ENCODE peak calls at places on chromosomes 7 and 10, in four cellular contexts. S is GM12878, W is K562, B is HepG2. M is an unnamed sample.

GRCh38 chr10:17115683-17116082 is 13.9 kb downstream of the CUBN start:
- DNase-seq in S (no peak), B (no peak), W (no peak), M (no peak)

GRCh38 chr7:149285581-149285975 is 23.6 kb downstream of the ZNF783 start:
- DNase-seq in S (no peak), B (no peak), W (no peak), M (peak)

GRCh38 chr7:11831383-11831726 is 643 bp downstream of the THSD7A start:
- DNase-seq in S (no peak), W (no peak), B (no peak), M (no peak)

GRCh38 chr10:35166607-35167006 is 40.0 kb downstream of the CREM start:
- DNase-seq in W (no peak), S (no peak), B (no peak), M (no peak)

GRCh38 chr10:5317547-5318107 is 47.1 kb upstream of the UCN3 start:
- DNase-seq in S (no peak), B (peak), W (peak), M (no peak)

GRCh38 chr10:132417957-132418441 is 21.0 kb downstream of the PWWP2B start:
- DNase-seq in B (no peak), S (no peak), W (peak), M (no peak)

GRCh38 chr10:75187961-75188426 is 22.6 kb upstream of the VDAC2 start:
- DNase-seq in S (peak), B (peak), W (peak), M (peak)

GRCh38 chr7:79414910-79415309 is 38.6 kb downstream of the MAGI2 start:
- DNase-seq in W (no peak), S (no peak), B (no peak), M (no peak)

GRCh38 chr7:99829520-99830160 is 1.8 kb downstream of the CYP3A43 start:
- DNase-seq in W (no peak), S (peak), B (peak), M (no peak)

GRCh38 chr7:118418433-118418832 is 193.9 kb downstream of the ANKRD7 start:
- DNase-seq in B (no peak), W (no peak), S (no peak), M (no peak)

GRCh38 chr7:20220824-20221547 is 3.8 kb upstream of the MACC1 start:
- DNase-seq in W (no peak), B (no peak), S (no peak), M (no peak)

GRCh38 chr10:107159871-107160270 is 4.6 kb downstream of the SORCS1 start:
- DNase-seq in S (no peak), B (no peak), W (no peak), M (no peak)

GRCh38 chr10:130743751-130744191 is 567.8 kb downstream of the TCERG1L start:
- DNase-seq in S (no peak), W (no peak), B (no peak), M (no peak)

GRCh38 chr10:43036581-43037428 is 40.1 kb upstream of the RET start:
- DNase-seq in S (no peak), W (no peak), B (no peak), M (no peak)

GRCh38 chr10:19250542-19250941 is 201.9 kb downstream of the MALRD1 start:
- DNase-seq in B (no peak), S (no peak), W (no peak), M (no peak)

GRCh38 chr7:114903131-114903530 is 18.8 kb upstream of the MDFIC start:
- DNase-seq in W (no peak), S (no peak), B (no peak), M (no peak)

GRCh38 chr10:88158506-88159123 is 295.2 kb downstream of the PTEN start:
- DNase-seq in S (no peak), W (no peak), B (no peak), M (no peak)

GRCh38 chr10:36455481-36456119 is 669.8 kb upstream of the ANKRD30A start:
- DNase-seq in S (no peak), B (no peak), W (no peak), M (no peak)

GRCh38 chr7:75980126-75980864 is 14.1 kb downstream of the TMEM120A start:
- DNase-seq in W (no peak), S (no peak), B (no peak), M (no peak)

GRCh38 chr7:30683839-30684238 is 1.6 kb upstream of the CRHR2 start:
- DNase-seq in B (no peak), S (no peak), W (no peak), M (no peak)

GRCh38 chr7:123004931-123005330 is 9.4 kb upstream of the TAS2R16 start:
- DNase-seq in B (no peak), W (no peak), S (no peak), M (no peak)

GRCh38 chr10:75294031-75294437 is 58.3 kb upstream of the COMTD1 start:
- DNase-seq in W (no peak), B (no peak), S (no peak), M (no peak)

GRCh38 chr7:1865000-1865808 is 195.1 kb downstream of the ELFN1 start:
- DNase-seq in S (no peak), W (no peak), B (no peak), M (no peak)

GRCh38 chr10:70843776-70844489 is 28.2 kb downstream of the SGPL1 start:
- DNase-seq in S (no peak), B (no peak), W (no peak), M (no peak)

GRCh38 chr10:70845261-70845660 is 29.5 kb downstream of the SGPL1 start:
- DNase-seq in W (no peak), B (no peak), S (no peak), M (no peak)

GRCh38 chr10:70846795-70847194 is 31.0 kb downstream of the SGPL1 start:
- DNase-seq in W (no peak), S (no peak), B (no peak), M (no peak)

GRCh38 chr10:70840836-70841235 is 25.1 kb downstream of the SGPL1 start:
- DNase-seq in B (no peak), S (no peak), W (no peak), M (no peak)

GRCh38 chr10:70843333-70843732 is 27.6 kb downstream of the SGPL1 start:
- DNase-seq in B (no peak), W (peak), S (no peak), M (no peak)
- TF ChIP-seq SP1 in B (no peak), W (no peak), S (no peak), M (no peak)

DNA sequence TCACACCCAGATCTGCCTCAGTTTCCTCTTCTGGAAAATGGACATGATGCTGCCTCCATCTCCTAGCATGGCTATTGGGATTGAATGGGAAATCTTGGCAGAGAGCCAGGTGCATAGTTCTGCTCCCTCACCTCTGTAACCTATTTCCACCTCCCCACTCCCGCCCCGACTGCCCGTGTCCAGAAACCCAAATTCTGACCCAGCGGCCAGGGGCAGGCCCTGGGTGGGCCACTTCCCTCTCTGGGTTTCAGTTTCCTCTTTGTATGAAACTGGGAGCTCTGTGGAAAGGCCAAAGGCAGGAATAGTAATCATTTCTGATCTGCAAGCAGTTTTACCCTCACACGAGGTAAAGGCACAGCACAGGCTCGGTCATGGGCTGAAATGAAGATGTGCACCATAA is 74.1 kb upstream of the DUSP5 start:
- DNase-seq in B (no peak), W (no peak), S (no peak), M (no peak)
- TF ChIP-seq FOXM1 in B (no peak), W (no peak), S (peak), M (no peak)

DNA sequence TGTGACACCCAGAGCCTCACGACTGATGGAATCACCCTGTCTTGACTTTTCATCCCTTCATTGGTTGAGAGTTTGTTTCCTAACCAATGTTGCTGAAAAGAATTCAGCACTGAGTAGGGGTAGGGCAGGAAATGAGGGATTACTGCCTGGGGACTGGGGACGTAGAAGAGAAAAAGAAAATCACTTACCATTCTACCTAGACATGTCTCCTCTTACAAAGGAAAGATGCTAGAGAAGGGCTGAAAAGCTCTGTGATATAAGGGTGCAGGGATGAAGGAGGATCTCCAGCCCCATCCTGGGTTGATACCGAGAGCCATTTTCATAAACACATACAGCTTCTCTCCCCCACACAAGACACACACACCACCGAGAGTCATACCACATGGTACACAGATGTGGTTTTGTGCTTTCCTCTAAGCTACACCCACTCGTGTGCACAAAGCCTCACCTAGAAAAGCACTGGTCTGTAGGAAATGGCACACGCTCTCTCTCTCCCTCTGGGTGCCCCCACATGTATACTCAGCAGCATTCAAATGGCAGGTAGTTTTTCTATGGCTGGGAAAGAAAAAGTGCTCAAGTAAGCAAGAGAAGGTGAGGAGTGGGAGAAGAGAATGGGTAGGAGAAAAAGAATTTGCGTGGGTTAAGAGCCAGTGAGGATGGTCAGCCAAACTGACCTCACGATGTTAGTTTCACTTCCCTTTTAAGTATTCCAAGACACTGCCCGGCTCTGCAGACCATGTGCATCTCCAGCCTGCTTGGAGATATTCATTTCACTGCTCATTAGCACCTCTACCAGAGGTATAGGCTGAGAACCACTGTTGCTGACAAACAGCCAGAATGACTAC is 85.8 kb downstream of the CALD1 start:
- DNase-seq in S (peak), W (no peak), B (no peak), M (no peak)
- TF ChIP-seq SP1 in S (no peak), W (no peak), B (no peak), M (no peak)

GRCh38 chr10:121326905-121327304 is 271.3 kb downstream of the FGFR2 start:
- DNase-seq in W (no peak), S (no peak), B (no peak), M (no peak)

GRCh38 chr10:121330528-121330927 is 267.7 kb downstream of the FGFR2 start:
- DNase-seq in S (no peak), B (no peak), W (no peak), M (no peak)

GRCh38 chr10:121325490-121326231 is 272.6 kb downstream of the FGFR2 start:
- DNase-seq in S (no peak), B (peak), W (no peak), M (no peak)

GRCh38 chr10:121324678-121325213 is 273.5 kb downstream of the FGFR2 start:
- DNase-seq in S (no peak), B (peak), W (no peak), M (no peak)

GRCh38 chr10:121327727-121328126 is 270.5 kb downstream of the FGFR2 start:
- DNase-seq in W (no peak), B (no peak), S (no peak), M (no peak)
- TF ChIP-seq FOXM1 in W (no peak), B (no peak), S (no peak), M (no peak)

GRCh38 chr10:37479469-37479868 is 354.1 kb downstream of the ANKRD30A start:
- DNase-seq in W (no peak), B (no peak), S (no peak), M (no peak)
- TF ChIP-seq SP1 in W (no peak), B (no peak), S (no peak), M (no peak)

M was measured in HEK293T.